ENCODE peak calls at places on chromosomes 11 and 22, in eight cellular contexts. V, O, M, P, G, S, B and D are unnamed samples.

GRCh38 chr11:65894034-65894591 is 3.6 kb downstream of the CCDC85B start:
- DNase-seq in V (no peak), O (peak), M (no peak), P (no peak), G (no peak), S (peak), B (peak), D (no peak)

GRCh38 chr11:47725445-47726442 is 10.6 kb upstream of the AGBL2 start:
- DNase-seq in V (no peak), O (no peak), M (peak), P (no peak), G (no peak), S (no peak), B (no peak), D (no peak)

GRCh38 chr11:13277719-13278619 is at the start of gene BMAL1:
- DNase-seq in V (no peak), O (peak), M (no peak), P (peak), G (peak), S (peak), B (peak), D (no peak)

GRCh38 chr11:67271548-67272284 is 5.4 kb downstream of the GRK2 start:
- DNase-seq in V (no peak), O (peak), M (no peak), P (no peak), G (peak), S (peak), B (peak), D (no peak)

GRCh38 chr11:8863838-8864237 is 47.2 kb upstream of the AKIP1 start:
- DNase-seq in V (no peak), O (no peak), M (peak), P (no peak), G (no peak), S (no peak), B (no peak), D (no peak)

GRCh38 chr22:27720860-27721259 is 80.7 kb downstream of the MN1 start:
- DNase-seq in V (no peak), O (no peak), M (no peak), P (no peak), G (no peak), S (no peak), B (no peak), D (no peak)

GRCh38 chr11:18705651-18706281 is 7.2 kb downstream of the TMEM86A start:
- DNase-seq in V (peak), O (peak), M (no peak), P (no peak), G (peak), S (peak), B (no peak), D (no peak)

GRCh38 chr11:132202621-132203020 is 832.2 kb downstream of the NTM start:
- DNase-seq in V (no peak), O (no peak), M (no peak), P (no peak), G (no peak), S (no peak), B (no peak), D (no peak)

GRCh38 chr11:45872513-45873356 is 12.7 kb upstream of the MAPK8IP1 start:
- DNase-seq in V (peak), O (peak), M (peak), P (no peak), G (peak), S (no peak), B (peak), D (peak)

GRCh38 chr11:134654161-134654915 is 242.3 kb upstream of the B3GAT1 start:
- DNase-seq in V (no peak), O (no peak), M (no peak), P (no peak), G (no peak), S (no peak), B (no peak), D (no peak)

GRCh38 chr11:128804481-128804880 is 62.6 kb downstream of the KCNJ1 start:
- DNase-seq in V (no peak), O (no peak), M (peak), P (no peak), G (no peak), S (no peak), B (no peak), D (no peak)

GRCh38 chr11:95698939-95699562 is 90.5 kb downstream of the FAM76B start:
- DNase-seq in V (no peak), O (no peak), M (peak), P (no peak), G (no peak), S (no peak), B (peak), D (no peak)

GRCh38 chr11:118406599-118407166 is 5.3 kb downstream of the ATP5MG start:
- DNase-seq in V (no peak), O (no peak), M (no peak), P (no peak), G (no peak), S (no peak), B (no peak), D (no peak)

GRCh38 chr11:31366795-31367194 is 2.7 kb downstream of the DCDC1 start:
- DNase-seq in V (no peak), O (no peak), M (no peak), P (no peak), G (no peak), S (no peak), B (no peak), D (no peak)

GRCh38 chr11:103877221-103877620 is 159.2 kb upstream of the DDI1 start:
- DNase-seq in V (no peak), O (no peak), M (peak), P (no peak), G (no peak), S (no peak), B (no peak), D (peak)

GRCh38 chr11:123822022-123822421 is 15.9 kb upstream of the OR6M1 start:
- DNase-seq in V (no peak), O (no peak), M (no peak), P (no peak), G (peak), S (no peak), B (no peak), D (no peak)

GRCh38 chr22:48157676-48158075 is 1395.2 kb downstream of the TBC1D22A start:
- DNase-seq in V (no peak), O (no peak), M (no peak), P (no peak), G (no peak), S (no peak), B (no peak), D (no peak)

GRCh38 chr11:117823294-117823940 is 1.1 kb downstream of the FXYD2 start:
- DNase-seq in V (no peak), O (peak), M (no peak), P (no peak), G (no peak), S (no peak), B (no peak), D (peak)

GRCh38 chr22:23772315-23773246 is at the start of gene MMP11:
- DNase-seq in V (peak), O (peak), M (no peak), P (peak), G (no peak), S (peak), B (no peak), D (no peak)

GRCh38 chr11:109425554-109425953 is 3.6 kb downstream of the C11orf87 start:
- DNase-seq in V (no peak), O (no peak), M (no peak), P (no peak), G (no peak), S (no peak), B (peak), D (no peak)

GRCh38 chr11:57516061-57516443 is 550 bp upstream of the SLC43A1 start:
- DNase-seq in V (no peak), O (no peak), M (no peak), P (no peak), G (no peak), S (no peak), B (no peak), D (no peak)

GRCh38 chr11:82732734-82733443 is 775 bp downstream of the FAM181B start:
- DNase-seq in V (peak), O (peak), M (no peak), P (no peak), G (peak), S (no peak), B (no peak), D (no peak)

GRCh38 chr11:129996113-129996870 is 6.3 kb downstream of the PRDM10 start:
- DNase-seq in V (no peak), O (no peak), M (no peak), P (no peak), G (no peak), S (no peak), B (no peak), D (no peak)

GRCh38 chr11:128709402-128709801 is 15.5 kb downstream of the FLI1 start:
- DNase-seq in V (no peak), O (no peak), M (peak), P (no peak), G (no peak), S (no peak), B (no peak), D (no peak)

GRCh38 chr11:120908521-120909181 is 115.3 kb upstream of the TBCEL start:
- DNase-seq in V (no peak), O (no peak), M (no peak), P (peak), G (no peak), S (no peak), B (peak), D (no peak)

GRCh38 chr11:126282361-126282741 is 542 bp upstream of the TIRAP start:
- DNase-seq in V (peak), O (peak), M (peak), P (peak), G (peak), S (no peak), B (peak), D (peak)

GRCh38 chr11:114216804-114217195 is 79.4 kb upstream of the NNMT start:
- DNase-seq in V (no peak), O (no peak), M (no peak), P (no peak), G (no peak), S (no peak), B (no peak), D (no peak)

GRCh38 chr22:49678137-49678841 is 149.4 kb downstream of the BRD1 start:
- DNase-seq in V (no peak), O (no peak), M (no peak), P (no peak), G (no peak), S (peak), B (no peak), D (no peak)

GRCh38 chr22:43887391-43887790 is 4.4 kb downstream of the PNPLA5 start:
- DNase-seq in V (no peak), O (no peak), M (no peak), P (no peak), G (no peak), S (no peak), B (no peak), D (peak)

GRCh38 chr22:43888740-43889139 is 3.1 kb downstream of the PNPLA5 start:
- DNase-seq in V (no peak), O (no peak), M (no peak), P (no peak), G (no peak), S (no peak), B (no peak), D (no peak)

GRCh38 chr22:43890901-43891331 is 897 bp downstream of the PNPLA5 start:
- DNase-seq in V (no peak), O (no peak), M (peak), P (no peak), G (no peak), S (no peak), B (no peak), D (no peak)

GRCh38 chr22:43891360-43892182 is at the start of gene PNPLA5:
- DNase-seq in V (no peak), O (no peak), M (no peak), P (no peak), G (no peak), S (no peak), B (no peak), D (no peak)

GRCh38 chr22:43889366-43890253 is 2.2 kb downstream of the PNPLA5 start:
- DNase-seq in V (no peak), O (no peak), M (peak), P (no peak), G (no peak), S (no peak), B (no peak), D (peak)
- H3K4me3 ChIP-seq in V (no peak), O (no peak), M (no peak), P (no peak), G (no peak), S (no peak), B (no peak), D (no peak)

DNA sequence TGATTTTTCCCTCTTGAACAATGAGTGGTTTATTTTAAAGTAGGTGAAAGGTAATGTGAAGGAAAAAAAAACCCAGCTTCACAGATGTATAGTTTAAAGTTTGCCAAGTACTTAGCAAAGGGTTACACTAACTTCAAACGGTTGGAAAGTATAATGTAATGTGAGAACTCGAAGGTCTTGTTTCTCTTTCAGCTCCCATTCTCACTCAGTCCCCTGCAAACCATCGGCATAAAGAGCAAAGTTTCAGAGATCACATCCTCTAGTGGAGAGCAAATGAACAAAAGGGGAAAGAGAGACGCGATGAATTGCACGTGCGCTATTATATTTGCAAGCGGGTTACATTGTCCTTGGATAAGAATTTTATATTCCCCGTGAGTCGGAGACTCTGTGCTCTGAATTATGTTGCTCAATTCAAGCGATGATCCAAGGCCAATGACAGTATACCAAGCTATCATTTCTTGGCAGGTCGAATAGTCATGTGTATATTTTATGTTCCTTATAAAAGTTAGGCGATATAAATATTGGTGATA is 37.6 kb upstream of the BIRC3 start:
- DNase-seq in V (peak), O (no peak), M (peak), P (no peak), G (peak), S (no peak), B (no peak), D (no peak)
- TF ChIP-seq CTCF in V (peak), O (no peak), M (peak), P (no peak), G (no peak), S (no peak), B (no peak), D (no peak)

GRCh38 chr11:71127806-71128205 is 124.6 kb downstream of the SHANK2 start:
- DNase-seq in V (no peak), O (no peak), M (no peak), P (no peak), G (no peak), S (no peak), B (no peak), D (no peak)

GRCh38 chr11:71133946-71134345 is 118.4 kb downstream of the SHANK2 start:
- DNase-seq in V (no peak), O (no peak), M (no peak), P (no peak), G (no peak), S (no peak), B (no peak), D (no peak)

GRCh38 chr11:71131861-71132260 is 120.5 kb downstream of the SHANK2 start:
- DNase-seq in V (no peak), O (no peak), M (no peak), P (no peak), G (no peak), S (no peak), B (no peak), D (no peak)

GRCh38 chr11:71130106-71130505 is 122.3 kb downstream of the SHANK2 start:
- DNase-seq in V (no peak), O (no peak), M (peak), P (no peak), G (no peak), S (no peak), B (no peak), D (no peak)

GRCh38 chr11:71129624-71130023 is 122.8 kb downstream of the SHANK2 start:
- DNase-seq in V (no peak), O (no peak), M (peak), P (no peak), G (no peak), S (no peak), B (no peak), D (no peak)
- H3K27ac ChIP-seq in V (no peak), O (no peak), M (no peak), P (no peak), G (no peak), S (no peak), B (no peak), D (no peak)

GRCh38 chr22:45689195-45689594 is 17.6 kb downstream of the ATXN10 start:
- DNase-seq in V (no peak), O (no peak), M (no peak), P (no peak), G (no peak), S (no peak), B (no peak), D (no peak)
- H3K4me3 ChIP-seq in V (no peak), O (no peak), M (no peak), P (no peak), G (no peak), S (no peak), B (no peak), D (no peak)

GRCh38 chr11:2887526-2888195 is 2.1 kb upstream of the CDKN1C start:
- DNase-seq in V (no peak), O (no peak), M (no peak), P (no peak), G (no peak), S (no peak), B (peak), D (no peak)

GRCh38 chr11:2886936-2887335 is 1.4 kb upstream of the CDKN1C start:
- DNase-seq in V (no peak), O (no peak), M (no peak), P (no peak), G (no peak), S (no peak), B (no peak), D (no peak)

GRCh38 chr11:2885676-2886081 is at the start of gene CDKN1C:
- DNase-seq in V (peak), O (peak), M (peak), P (peak), G (peak), S (peak), B (peak), D (peak)

GRCh38 chr11:2885017-2885675 is 429 bp downstream of the CDKN1C start:
- DNase-seq in V (peak), O (peak), M (no peak), P (no peak), G (peak), S (peak), B (peak), D (no peak)

GRCh38 chr11:2886191-2886894 is 768 bp upstream of the CDKN1C start:
- DNase-seq in V (peak), O (peak), M (no peak), P (no peak), G (no peak), S (peak), B (no peak), D (no peak)
- TF ChIP-seq CTCF in V (peak), O (no peak), M (no peak), P (no peak), G (no peak), S (peak), B (no peak), D (peak)

DNA sequence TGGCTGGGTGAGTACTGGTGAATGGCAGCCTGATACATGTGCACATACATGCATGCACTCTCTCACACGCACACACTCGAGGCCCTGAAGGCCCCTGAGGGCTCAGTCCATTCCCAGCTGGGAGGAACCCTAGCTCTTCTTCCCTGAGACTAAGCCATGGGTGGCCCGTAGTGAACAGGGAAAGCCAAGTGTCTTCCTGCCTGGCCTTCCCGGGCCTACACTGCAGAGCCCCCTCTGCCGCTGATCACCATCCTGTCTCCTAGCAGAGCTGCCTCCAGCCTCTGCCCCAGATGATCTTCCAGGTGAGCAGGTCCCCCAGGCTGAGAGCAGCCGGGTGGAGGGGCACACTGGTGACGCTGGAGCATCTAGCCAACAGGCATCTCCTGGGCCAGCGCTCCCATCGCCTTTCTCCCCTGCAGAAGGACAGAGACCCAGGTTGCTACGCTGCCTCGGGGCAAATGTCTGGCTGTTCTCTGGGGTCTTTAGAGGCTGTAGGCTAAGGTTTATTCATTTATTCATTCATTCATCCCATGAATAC is 57.3 kb downstream of the CD82 start:
- DNase-seq in V (no peak), O (no peak), M (no peak), P (no peak), G (no peak), S (no peak), B (no peak), D (no peak)
- H3K27ac ChIP-seq in V (no peak), O (no peak), M (no peak), P (no peak), G (no peak), S (peak), B (no peak), D (no peak)

DNA sequence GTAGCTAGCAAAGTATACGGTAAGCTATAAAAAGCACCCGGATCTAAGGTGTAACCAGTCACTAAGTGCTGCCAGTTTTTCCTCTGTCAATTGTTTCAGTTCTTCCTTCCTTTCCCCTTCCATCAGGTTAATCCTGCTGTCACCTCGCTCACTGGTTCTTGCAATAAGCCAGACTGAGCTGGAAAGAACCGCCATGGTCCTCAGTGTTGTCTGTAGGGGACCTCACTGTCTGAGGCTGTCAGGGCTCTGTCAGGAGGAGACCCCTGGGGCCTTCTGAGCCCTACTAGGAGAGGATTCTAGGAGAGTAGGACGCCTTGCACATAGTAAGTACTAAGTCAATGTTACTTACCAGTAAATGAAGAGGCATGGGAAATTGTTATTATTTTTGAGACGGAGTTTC is 1.4 kb upstream of the TBC1D22A start:
- DNase-seq in V (no peak), O (no peak), M (no peak), P (no peak), G (no peak), S (peak), B (no peak), D (no peak)
- H3K4me3 ChIP-seq in V (no peak), O (no peak), M (no peak), P (no peak), G (no peak), S (no peak), B (no peak), D (peak)